ENCODE peak calls at places on chromosome 11, in seven cellular contexts. O, L, Y, M, A, E and H are unnamed samples.

GRCh38 chr11:115379528-115379927 is 124.7 kb downstream of the CADM1 start:
- DNase-seq in O (no peak), M (no peak), Y (no peak), L (no peak), A (no peak), E (no peak), H (peak)

GRCh38 chr11:44988111-44988510 is 37.4 kb upstream of the TP53I11 start:
- DNase-seq in L (no peak), M (no peak), A (no peak), O (peak), E (no peak), Y (no peak), H (no peak)

GRCh38 chr11:94132152-94132558 is 3.5 kb downstream of the PANX1 start:
- DNase-seq in Y (peak), L (no peak), A (peak), O (peak), M (no peak), E (no peak), H (no peak)

GRCh38 chr11:957201-957920 is 31.7 kb downstream of the AP2A2 start:
- DNase-seq in O (no peak), L (no peak), E (no peak), Y (no peak), A (no peak), M (no peak), H (no peak)

GRCh38 chr11:8035225-8035846 is 45.7 kb upstream of the TUB start:
- DNase-seq in A (no peak), O (peak), M (no peak), L (no peak), Y (no peak), E (peak), H (no peak)

GRCh38 chr11:64888761-64889511 is 10.5 kb upstream of the EHD1 start:
- DNase-seq in M (no peak), O (no peak), A (no peak), E (no peak), L (peak), Y (peak), H (no peak)

GRCh38 chr11:62980133-62980760 is 4.5 kb downstream of the SLC22A6 start:
- DNase-seq in Y (peak), O (no peak), E (no peak), M (peak), L (no peak), A (no peak), H (no peak)

GRCh38 chr11:8373519-8374432 is 110.1 kb upstream of the LMO1 start:
- DNase-seq in M (no peak), Y (no peak), A (no peak), O (peak), E (no peak), L (no peak), H (no peak)

GRCh38 chr11:68140496-68141246 is 19.5 kb upstream of the CHKA start:
- DNase-seq in M (no peak), A (no peak), L (peak), Y (no peak), E (no peak), O (no peak), H (no peak)

GRCh38 chr11:70826541-70826943 is 425.8 kb downstream of the SHANK2 start:
- DNase-seq in A (no peak), M (peak), E (no peak), L (no peak), O (no peak), Y (no peak), H (no peak)

GRCh38 chr11:95466406-95466805 is 235.4 kb upstream of the SESN3 start:
- DNase-seq in Y (no peak), O (no peak), E (no peak), M (no peak), A (no peak), L (no peak), H (no peak)

GRCh38 chr11:69636512-69636866 is 4.5 kb upstream of the CCND1 start:
- DNase-seq in L (peak), Y (peak), A (peak), E (peak), O (peak), M (peak), H (no peak)

GRCh38 chr11:125404136-125404810 is 91.8 kb downstream of the FEZ1 start:
- DNase-seq in M (peak), E (no peak), O (no peak), L (no peak), A (no peak), Y (no peak), H (no peak)

GRCh38 chr11:86803136-86803535 is 2.8 kb downstream of the PRSS23 start:
- DNase-seq in Y (no peak), L (no peak), O (no peak), E (no peak), A (no peak), M (no peak), H (no peak)
- H3K4me3 ChIP-seq in Y (peak), L (no peak), O (peak), E (no peak), A (peak), M (peak), H (no peak)

DNA sequence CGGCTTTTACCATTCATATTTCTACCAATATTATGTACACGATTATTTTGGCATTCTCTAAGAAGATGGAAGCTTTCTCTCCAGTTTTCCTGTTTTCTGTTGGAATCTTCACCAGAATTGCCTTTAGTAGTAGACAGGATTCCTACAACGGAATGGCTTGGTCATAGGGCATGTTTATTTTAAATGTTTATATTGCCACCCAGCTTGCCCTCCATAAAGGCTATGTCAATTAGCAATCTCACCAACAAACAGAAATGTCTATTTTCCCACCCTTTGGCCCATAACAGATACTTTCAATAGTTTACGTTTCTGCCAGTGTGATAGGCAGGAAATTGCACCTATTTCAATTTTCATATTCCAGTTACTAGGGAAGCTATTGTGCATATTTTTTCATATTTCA is 893.5 kb downstream of the NTM start:
- DNase-seq in M (no peak), O (no peak), L (no peak), E (no peak), A (no peak), Y (no peak), H (no peak)
- TF ChIP-seq CTCF in M (no peak), O (no peak), L (no peak), E (no peak), A (no peak), Y (no peak), H (no peak)

GRCh38 chr11:75428301-75428724 is 4.7 kb downstream of the KLHL35 start:
- DNase-seq in E (peak), L (peak), Y (peak), O (peak), M (peak), A (peak), H (peak)
- H3K4me3 ChIP-seq in E (peak), L (no peak), Y (peak), O (peak), M (no peak), A (peak), H (no peak)

DNA sequence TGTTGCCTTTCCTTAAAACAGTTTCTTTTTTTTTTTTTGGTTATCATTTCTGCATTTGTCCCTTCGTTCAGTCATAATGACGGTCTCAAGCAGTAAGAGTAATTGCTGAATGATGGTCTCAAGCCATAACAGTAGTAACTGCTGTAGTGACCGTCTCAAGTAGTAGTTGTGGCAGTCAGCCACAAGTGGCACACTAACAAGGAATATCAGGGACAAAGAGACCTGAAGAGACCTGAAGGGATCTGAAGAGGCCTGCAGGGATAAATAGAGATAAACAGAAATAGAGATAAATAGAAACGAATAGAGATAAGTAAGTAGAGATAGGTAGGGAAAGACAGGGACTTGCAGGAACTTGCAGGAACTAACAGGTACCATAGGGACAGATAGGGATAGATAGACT is 42.7 kb upstream of the MRGPRX1 start:
- DNase-seq in A (no peak), E (no peak), M (no peak), L (no peak), O (no peak), Y (no peak), H (no peak)
- TF ChIP-seq CTCF in A (no peak), E (no peak), M (no peak), L (no peak), O (no peak), Y (no peak), H (no peak)

DNA sequence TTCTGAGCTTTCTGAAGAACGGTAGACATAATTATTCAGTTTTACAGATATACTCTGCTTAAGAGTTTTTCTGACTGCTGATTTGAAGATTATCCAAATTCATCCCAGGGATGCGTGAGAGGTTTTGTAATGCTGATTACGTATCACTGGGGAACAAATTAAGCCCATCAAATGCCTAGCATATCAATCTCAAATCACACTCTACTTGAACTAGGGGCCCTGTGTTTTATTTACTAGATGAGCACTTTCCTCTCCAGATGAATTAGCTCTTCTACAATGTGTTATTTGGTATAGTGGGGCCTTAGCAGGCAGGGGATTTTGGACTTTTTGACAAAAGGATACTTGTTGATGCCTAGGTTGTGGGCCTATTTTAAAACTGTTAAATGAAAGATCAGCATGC is 177.9 kb downstream of the JRKL start:
- DNase-seq in A (no peak), E (no peak), M (no peak), O (no peak), L (no peak), Y (no peak), H (no peak)
- H3K4me3 ChIP-seq in A (peak), E (peak), M (no peak), O (no peak), L (no peak), Y (no peak), H (no peak)

GRCh38 chr11:77090373-77091111 is 12.1 kb upstream of the OMP start:
- DNase-seq in A (no peak), Y (no peak), M (no peak), L (peak), O (no peak), E (peak), H (no peak)
- TF ChIP-seq CTCF in A (no peak), Y (no peak), M (no peak), L (no peak), O (no peak), E (no peak), H (no peak)

GRCh38 chr11:92978226-92979111 is 9.0 kb downstream of the MTNR1B start:
- DNase-seq in Y (no peak), O (no peak), A (no peak), L (no peak), M (no peak), E (peak), H (no peak)
- H3K4me3 ChIP-seq in Y (no peak), O (no peak), A (no peak), L (no peak), M (no peak), E (no peak), H (no peak)

GRCh38 chr11:66311470-66311964 is 5.3 kb downstream of the CD248 start:
- DNase-seq in O (no peak), A (no peak), Y (no peak), L (no peak), E (no peak), M (no peak), H (no peak)
- TF ChIP-seq CTCF in O (no peak), A (peak), Y (no peak), L (no peak), E (peak), M (no peak), H (no peak)

GRCh38 chr11:12529041-12529440 is 145.2 kb upstream of the TEAD1 start:
- DNase-seq in O (no peak), L (no peak), Y (no peak), A (peak), E (no peak), M (no peak), H (no peak)

GRCh38 chr11:12524865-12525264 is 147.5 kb downstream of the PARVA start:
- DNase-seq in O (no peak), A (no peak), E (peak), Y (no peak), L (no peak), M (no peak), H (no peak)

GRCh38 chr11:12525466-12526055 is 148.2 kb downstream of the PARVA start:
- DNase-seq in L (no peak), A (no peak), Y (no peak), O (no peak), M (no peak), E (no peak), H (no peak)

GRCh38 chr11:12528487-12528886 is 145.7 kb upstream of the TEAD1 start:
- DNase-seq in L (no peak), M (no peak), O (no peak), Y (no peak), E (no peak), A (no peak), H (no peak)

GRCh38 chr11:12526789-12527188 is 147.4 kb upstream of the TEAD1 start:
- DNase-seq in Y (peak), A (peak), E (no peak), M (no peak), L (no peak), O (no peak), H (no peak)
- H3K4me3 ChIP-seq in Y (no peak), A (no peak), E (no peak), M (no peak), L (no peak), O (no peak), H (no peak)